ENCODE peak calls at places on chromosomes 4 and X, in seven cellular contexts. I is naive thymus-derived CD8-positive, alpha-beta T cell; R is fibroblast of mammary gland; P is iris pigment epithelial cell; M is EH; K is ACHN; E is activated CD4-positive, alpha-beta T cell treated with anti-CD3 and anti-CD28 coated beads, Interleukin-2, amount 10 ng/mL, durations not matched to agents 7 days and 5 days. T is an unnamed sample.
A peak's percentile ranks its signal among the peaks of the same experiment; 100 is the strongest.

GRCh38 chr4:122346503-122346902 is 32.3 kb upstream of the ADAD1 start:
- DNase-seq in I (no peak), R (no peak), P (no peak), M (no peak), K (no peak), E (no peak), T (no peak)

GRCh38 chr4:37601527-37601926 is 84.6 kb downstream of the RELL1 start:
- DNase-seq in I (no peak), R (peak; percentile 70), P (peak; percentile 89), M (peak; percentile 66), K (no peak), E (no peak), T (no peak)

GRCh38 chrX:78455901-78456300 is 128.5 kb upstream of the CYSLTR1 start:
- DNase-seq in I (no peak), R (peak; percentile 56), P (no peak), M (peak; percentile 14), K (no peak), E (no peak), T (no peak)

GRCh38 chr4:85828295-85828910 is 353.5 kb downstream of the ARHGAP24 start:
- DNase-seq in I (no peak), R (peak; percentile 69), P (peak; percentile 74), M (peak; percentile 44), K (peak; percentile 44), E (no peak), T (no peak)

GRCh38 chr4:15516494-15516893 is 46.8 kb downstream of the CC2D2A start:
- DNase-seq in I (no peak), R (no peak), P (no peak), M (no peak), K (no peak), E (no peak), T (no peak)

GRCh38 chrX:27995611-27996010 is 14.4 kb upstream of the DCAF8L1 start:
- DNase-seq in I (no peak), R (no peak), P (no peak), M (no peak), K (no peak), E (no peak), T (no peak)

GRCh38 chr4:153560918-153561317 is 94.8 kb downstream of the TMEM131L start:
- DNase-seq in I (no peak), R (peak; percentile 55), P (peak; percentile 41), M (peak; percentile 67), K (no peak), E (no peak), T (peak; percentile 55)

GRCh38 chr4:61786226-61786625 is 586.1 kb downstream of the ADGRL3 start:
- DNase-seq in I (no peak), R (no peak), P (no peak), M (no peak), K (no peak), E (no peak), T (no peak)

GRCh38 chrX:73916931-73917657 is 354.1 kb downstream of the CHIC1 start:
- DNase-seq in I (no peak), R (peak; percentile 86), P (peak; percentile 96), M (peak; percentile 93), K (peak; percentile 76), E (no peak), T (no peak)

GRCh38 chrX:68710870-68711576 is 63.6 kb downstream of the STARD8 start:
- DNase-seq in I (no peak), R (peak; percentile 54), P (peak; percentile 41), M (peak; percentile 58), K (peak; percentile 38), E (peak; percentile 8), T (peak; percentile 35)

GRCh38 chr4:80035336-80035735 is 37.7 kb downstream of the ANTXR2 start:
- DNase-seq in I (no peak), R (no peak), P (no peak), M (no peak), K (no peak), E (no peak), T (peak; percentile 9)

GRCh38 chr4:168496834-168497233 is at the start of gene PALLD:
- DNase-seq in I (no peak), R (peak; percentile 12), P (peak; percentile 78), M (peak; percentile 78), K (no peak), E (no peak), T (no peak)

GRCh38 chrX:71871367-71871766 is 39.3 kb upstream of the NHSL2 start:
- DNase-seq in I (no peak), R (peak; percentile 65), P (peak; percentile 18), M (peak; percentile 0), K (no peak), E (no peak), T (no peak)

GRCh38 chr4:188005561-188005960 is 10.0 kb downstream of the ZFP42 start:
- DNase-seq in I (no peak), R (no peak), P (no peak), M (no peak), K (no peak), E (no peak), T (no peak)

GRCh38 chr4:153110739-153111138 is 93.5 kb upstream of the TRIM2 start:
- DNase-seq in I (no peak), R (no peak), P (no peak), M (no peak), K (no peak), E (no peak), T (no peak)

GRCh38 chr4:6342530-6343293 is 73.1 kb downstream of the WFS1 start:
- DNase-seq in I (no peak), R (peak; percentile 18), P (no peak), M (no peak), K (no peak), E (no peak), T (no peak)

GRCh38 chr4:42310343-42310742 is 86.9 kb upstream of the SHISA3 start:
- DNase-seq in I (no peak), R (no peak), P (no peak), M (no peak), K (no peak), E (no peak), T (peak; percentile 26)

GRCh38 chr4:82623284-82623683 is 61.5 kb upstream of the TMEM150C start:
- DNase-seq in I (no peak), R (peak; percentile 7), P (no peak), M (peak; percentile 36), K (no peak), E (no peak), T (no peak)

GRCh38 chr4:130955520-130955919 is 1859.6 kb downstream of the C4orf33 start:
- DNase-seq in I (no peak), R (no peak), P (no peak), M (no peak), K (no peak), E (no peak), T (no peak)

GRCh38 chr4:85776579-85776978 is 301.6 kb downstream of the ARHGAP24 start:
- DNase-seq in I (no peak), R (peak; percentile 78), P (peak; percentile 71), M (peak; percentile 32), K (no peak), E (no peak), T (peak; percentile 32)

GRCh38 chr4:2441393-2442174 is 22.8 kb downstream of the CFAP99 start:
- DNase-seq in I (peak; percentile 70), R (peak; percentile 66), P (peak; percentile 49), M (peak; percentile 60), K (peak; percentile 72), E (peak; percentile 76), T (peak; percentile 92)

GRCh38 chr4:75895744-75896314 is 6.4 kb downstream of the PPEF2 start:
- DNase-seq in I (peak; percentile 34), R (peak; percentile 38), P (peak; percentile 16), M (peak; percentile 38), K (peak; percentile 36), E (peak; percentile 20), T (peak; percentile 53)

GRCh38 chr4:141099326-141099725 is 33.9 kb downstream of the RNF150 start:
- DNase-seq in I (no peak), R (peak; percentile 5), P (peak; percentile 36), M (peak; percentile 72), K (no peak), E (no peak), T (no peak)

GRCh38 chr4:133483600-133484246 is 334.6 kb downstream of the PCDH10 start:
- DNase-seq in I (no peak), R (peak; percentile 12), P (peak; percentile 56), M (peak; percentile 60), K (peak; percentile 45), E (no peak), T (no peak)

GRCh38 chr4:42715807-42716482 is 59.0 kb upstream of the ATP8A1 start:
- DNase-seq in I (no peak), R (no peak), P (no peak), M (no peak), K (no peak), E (no peak), T (no peak)

GRCh38 chrX:47649781-47650163 is 591 bp downstream of the ELK1 start:
- DNase-seq in I (no peak), R (no peak), P (no peak), M (no peak), K (no peak), E (no peak), T (no peak)

GRCh38 chrX:24682739-24683432 is 10.8 kb upstream of the POLA1 start:
- DNase-seq in I (no peak), R (no peak), P (no peak), M (no peak), K (no peak), E (no peak), T (no peak)

GRCh38 chrX:20284444-20284843 is 17.7 kb upstream of the RPS6KA3 start:
- DNase-seq in I (no peak), R (no peak), P (no peak), M (no peak), K (no peak), E (no peak), T (no peak)

GRCh38 chrX:41051303-41051702 is 33.9 kb upstream of the USP9X start:
- DNase-seq in I (no peak), R (no peak), P (no peak), M (no peak), K (no peak), E (no peak), T (no peak)

GRCh38 chrX:1097328-1097727 is 115.1 kb downstream of the CRLF2 start:
- DNase-seq in I (no peak), R (no peak), P (no peak), M (no peak), K (no peak), E (no peak), T (no peak)

GRCh38 chrX:43808231-43808630 is 74.0 kb downstream of the MAOB start:
- DNase-seq in I (no peak), R (peak; percentile 36), P (no peak), M (no peak), K (no peak), E (no peak), T (no peak)

T was measured in GM12865.